ENCODE peak calls at places on chromosomes 11 and 22, in eight cellular contexts. W is HepG2, T is sigmoid colon, X is esophagus squamous epithelium, S is heart left ventricle, L is gastrocnemius medialis, Q is body of pancreas, Y is testis. O is an unnamed sample.

GRCh38 chr11:91794146-91794545 is 430.5 kb upstream of the FAT3 start:
- DNase-seq in W (no peak), T (no peak), X (no peak), S (no peak), L (no peak), Q (no peak), Y (peak; percentile 57), O (no peak)

GRCh38 chr11:125481531-125481930 is 14.5 kb downstream of the FEZ1 start:
- DNase-seq in W (no peak), T (no peak), X (no peak), S (no peak), L (no peak), Q (no peak), Y (no peak), O (no peak)

GRCh38 chr11:115974703-115975102 is 470.5 kb upstream of the CADM1 start:
- DNase-seq in W (no peak), T (no peak), X (no peak), S (no peak), L (no peak), Q (no peak), Y (no peak), O (no peak)

GRCh38 chr22:50141891-50142363 is 28.6 kb upstream of the PANX2 start:
- DNase-seq in W (no peak), T (peak; percentile 22), X (no peak), S (no peak), L (no peak), Q (no peak), Y (no peak), O (no peak)

GRCh38 chr11:45725776-45726606 is 60.6 kb upstream of the CHST1 start:
- DNase-seq in W (no peak), T (no peak), X (no peak), S (no peak), L (no peak), Q (no peak), Y (peak; percentile 40), O (no peak)

GRCh38 chr11:60838132-60838531 is 3.8 kb upstream of the CCDC86 start:
- DNase-seq in W (peak; percentile 28), T (no peak), X (no peak), S (no peak), L (no peak), Q (no peak), Y (no peak), O (no peak)

GRCh38 chr22:50114221-50114981 is 24.6 kb downstream of the MOV10L1 start:
- DNase-seq in W (no peak), T (no peak), X (no peak), S (no peak), L (no peak), Q (no peak), Y (no peak), O (no peak)

GRCh38 chr11:61026121-61027031 is 54.9 kb downstream of the CD6 start:
- DNase-seq in W (no peak), T (peak; percentile 56), X (no peak), S (no peak), L (no peak), Q (no peak), Y (no peak), O (no peak)

GRCh38 chr11:121300313-121300971 is 7.9 kb downstream of the SC5D start:
- DNase-seq in W (no peak), T (no peak), X (no peak), S (no peak), L (no peak), Q (no peak), Y (no peak), O (peak; percentile 11)

GRCh38 chr11:120182357-120182756 is 28.5 kb upstream of the OAF start:
- DNase-seq in W (no peak), T (peak; percentile 28), X (no peak), S (no peak), L (no peak), Q (peak; percentile 7), Y (peak; percentile 2), O (no peak)

GRCh38 chr11:61075891-61076290 is 26.4 kb upstream of the CD5 start:
- DNase-seq in W (peak; percentile 34), T (no peak), X (no peak), S (no peak), L (no peak), Q (no peak), Y (peak; percentile 54), O (no peak)

GRCh38 chr11:67639438-67639859 is at the start of gene TBX10:
- DNase-seq in W (no peak), T (peak; percentile 43), X (no peak), S (no peak), L (no peak), Q (no peak), Y (no peak), O (no peak)

GRCh38 chr22:30182365-30182764 is 64.2 kb downstream of the LIF start:
- DNase-seq in W (peak; percentile 39), T (no peak), X (no peak), S (no peak), L (no peak), Q (no peak), Y (no peak), O (no peak)

GRCh38 chr11:9859491-9860305 is 195.8 kb downstream of the SWAP70 start:
- DNase-seq in W (no peak), T (no peak), X (no peak), S (no peak), L (no peak), Q (no peak), Y (no peak), O (no peak)

DNA sequence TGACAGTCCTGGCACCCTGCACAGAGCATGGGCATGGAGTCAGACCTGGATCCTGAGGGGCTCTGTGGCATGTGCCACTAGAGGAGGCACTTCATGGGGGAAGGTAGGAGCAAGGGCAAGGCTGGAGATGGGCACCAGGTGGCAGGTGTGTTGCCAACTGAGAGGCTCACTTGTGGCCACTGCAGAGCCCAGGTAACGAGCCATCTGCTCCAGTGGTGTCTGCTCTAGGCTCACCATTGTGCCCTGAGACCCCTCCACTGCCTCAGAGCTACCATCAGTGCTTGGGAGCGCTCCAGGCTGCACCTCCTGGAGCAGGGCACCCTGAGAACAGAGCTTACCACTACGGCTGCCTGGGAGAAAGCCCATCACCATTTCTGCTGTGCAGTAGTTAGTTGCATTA is 1.3 kb upstream of the ZDHHC8 start:
- DNase-seq in W (no peak), T (no peak), X (no peak), S (no peak), L (no peak), Q (no peak), Y (no peak), O (no peak)
- H3K36me3 ChIP-seq in W (peaks cover 10% of the 10 kb centered on the region), T (peaks cover 14% of the 10 kb centered on the region), X (peaks cover 6% of the 10 kb centered on the region), S (peaks cover 23% of the 10 kb centered on the region), L (no peaks in the 10 kb centered on the region), Q (no peaks in the 10 kb centered on the region), Y (no peaks in the 10 kb centered on the region), O (no peaks in the 10 kb centered on the region)

DNA sequence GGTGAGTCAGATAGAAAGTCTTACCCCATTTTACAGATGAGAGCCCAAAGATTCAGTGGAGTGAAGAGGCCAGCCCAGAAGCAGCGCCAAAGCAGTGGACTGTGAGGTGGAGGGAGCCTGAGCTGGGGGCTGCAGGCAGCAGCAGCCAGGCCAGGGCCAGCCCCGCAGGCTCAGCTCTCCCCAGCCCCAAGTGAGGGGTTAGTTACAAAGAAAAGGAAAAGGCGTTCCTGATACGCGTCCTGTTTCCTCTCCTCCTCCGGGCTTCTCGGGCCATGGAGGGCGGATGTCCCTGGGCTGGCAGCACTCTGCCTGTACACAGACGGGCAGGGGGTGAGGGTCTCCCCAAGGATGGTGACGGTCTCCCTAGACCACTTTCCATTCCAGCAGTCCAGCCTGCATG is 44.9 kb downstream of the ARRB1 start:
- DNase-seq in W (no peak), T (peak; percentile 50), X (no peak), S (peak; percentile 53), L (no peak), Q (no peak), Y (no peak), O (no peak)
- H3K4me3 ChIP-seq in W (no peak overlapping the region), T (no peak overlapping the region), X (no peak overlapping the region), S (peak overlapping the region; percentile 30), L (peak overlapping the region; percentile 29), Q (no peak overlapping the region), Y (no peak overlapping the region), O (no peak overlapping the region)

DNA sequence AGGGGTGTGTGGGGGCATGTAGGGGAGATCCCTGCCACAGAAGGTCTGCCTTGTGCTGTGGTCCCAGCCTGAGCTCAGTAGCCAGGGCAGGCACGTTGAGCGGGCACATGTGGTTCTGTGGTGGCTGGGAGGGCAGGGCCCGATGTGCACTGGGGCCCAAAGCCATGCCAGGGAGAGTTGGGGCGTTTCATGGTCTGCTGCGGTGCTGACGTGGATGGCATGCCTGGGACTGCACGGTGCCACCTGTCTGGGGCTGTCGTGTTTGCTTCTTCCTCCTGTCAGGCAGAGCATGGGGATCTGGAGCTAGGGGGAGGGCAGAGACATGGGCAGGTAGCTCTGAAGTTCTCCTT is 19.3 kb downstream of the PPIL2 start:
- DNase-seq in W (no peak), T (no peak), X (no peak), S (no peak), L (no peak), Q (no peak), Y (no peak), O (no peak)
- TF ChIP-seq POLR2A in W (no peak), T (no peak), X (no peak), S (no peak), L (no peak), Q (no peak), Y (no peak), O (no peak)

GRCh38 chr11:62592989-62593421 is 1.7 kb upstream of the TUT1 start:
- DNase-seq in W (no peak), T (no peak), X (no peak), S (no peak), L (no peak), Q (no peak), Y (no peak), O (no peak)

GRCh38 chr11:62593434-62594044 is 2.2 kb upstream of the TUT1 start:
- DNase-seq in W (peak; percentile 59), T (peak; percentile 90), X (no peak), S (peak; percentile 76), L (peak; percentile 53), Q (peak; percentile 83), Y (peak; percentile 83), O (peak; percentile 70)

GRCh38 chr11:62592216-62592815 is 993 bp upstream of the TUT1 start:
- DNase-seq in W (no peak), T (no peak), X (no peak), S (no peak), L (no peak), Q (no peak), Y (peak; percentile 33), O (no peak)

GRCh38 chr11:62588966-62589637 is 2.2 kb downstream of the TUT1 start:
- DNase-seq in W (no peak), T (no peak), X (no peak), S (no peak), L (no peak), Q (no peak), Y (no peak), O (no peak)

DNA sequence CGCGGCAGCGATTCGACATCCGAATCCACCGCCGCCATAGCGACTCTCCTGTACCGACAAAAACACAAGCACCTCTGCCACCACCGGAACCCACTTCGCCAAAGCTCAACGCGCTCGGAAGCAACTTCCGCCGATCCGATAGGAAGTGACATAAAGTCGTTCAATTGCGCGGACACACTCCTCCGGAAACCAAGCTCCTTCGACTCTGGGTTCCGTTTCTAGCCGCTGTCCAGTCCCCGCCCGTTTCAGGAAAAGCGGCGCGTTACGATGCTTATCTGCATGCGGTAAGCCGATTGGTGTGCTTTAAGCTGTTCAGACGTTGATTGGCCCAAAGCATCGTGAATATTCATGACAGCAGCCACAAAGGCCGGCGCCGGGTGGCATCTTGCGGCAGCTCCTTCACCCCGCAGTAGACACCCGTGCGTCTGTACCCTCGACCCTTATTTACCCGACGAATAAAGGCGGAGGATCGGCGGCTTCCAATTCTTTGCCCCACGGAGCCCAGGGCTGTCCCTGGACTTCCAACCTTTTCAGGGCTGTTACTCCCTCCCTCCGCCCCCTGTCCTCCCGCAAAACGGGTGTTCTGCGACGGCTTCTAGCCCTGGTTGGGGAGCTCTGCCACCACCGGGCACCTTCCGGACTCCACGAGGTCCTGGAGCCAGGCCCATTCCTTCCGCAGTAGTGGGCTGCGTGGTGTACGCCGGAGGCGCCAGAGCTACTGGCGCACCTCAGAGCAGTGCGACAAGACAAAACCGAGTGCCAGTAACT is at the start of gene TUT1:
- DNase-seq in W (peak; percentile 98), T (peak; percentile 99), X (peak; percentile 89), S (peak; percentile 97), L (peak; percentile 98), Q (peak; percentile 97), Y (peak; percentile 99), O (peak; percentile 99)
- H3K36me3 ChIP-seq in W (peaks cover 19% of the 10 kb centered on the region), T (peaks cover 48% of the 10 kb centered on the region), X (peaks cover 22% of the 10 kb centered on the region), S (peaks cover 61% of the 10 kb centered on the region), L (no peaks in the 10 kb centered on the region), Q (peaks cover 15% of the 10 kb centered on the region), Y (no peaks in the 10 kb centered on the region), O (peaks cover 52% of the 10 kb centered on the region)

O was measured in adrenal gland.